ENCODE peak calls at places on chromosomes 1 and 21, in seven cellular contexts. B, G, O, K, J, L and Q are unnamed samples.

GRCh38 chr1:223811634-223812101 is 34.1 kb downstream of the TP53BP2 start:
- DNase-seq in B (peak; percentile 16), L (peak; percentile 59), J (no peak), G (no peak), O (no peak), K (no peak), Q (no peak)

GRCh38 chr1:4309676-4310320 is 344.6 kb upstream of the AJAP1 start:
- DNase-seq in L (no peak), J (no peak), B (no peak), G (no peak), O (no peak), K (no peak), Q (peak; percentile 38)

GRCh38 chr1:116318897-116319296 is 54.1 kb upstream of the ATP1A1 start:
- DNase-seq in J (no peak), K (no peak), B (peak; percentile 50), G (no peak), O (no peak), L (no peak), Q (no peak)

GRCh38 chr1:157542676-157543075 is 9.6 kb downstream of the FCRL5 start:
- DNase-seq in O (no peak), J (no peak), B (no peak), L (no peak), G (no peak), K (no peak), Q (no peak)

GRCh38 chr1:154430903-154431302 is 25.8 kb downstream of the IL6R start:
- DNase-seq in L (no peak), O (no peak), G (no peak), B (no peak), J (no peak), K (no peak), Q (no peak)

GRCh38 chr1:51247022-51247421 is 10.9 kb downstream of the RNF11 start:
- DNase-seq in K (no peak), L (no peak), G (no peak), J (no peak), B (no peak), O (no peak), Q (no peak)

GRCh38 chr1:46673749-46674182 is 2.1 kb downstream of the TEX38 start:
- DNase-seq in L (no peak), J (no peak), B (no peak), O (no peak), G (no peak), K (no peak), Q (no peak)

GRCh38 chr1:202656951-202657646 is 53.2 kb downstream of the SYT2 start:
- DNase-seq in O (no peak), L (no peak), J (no peak), G (no peak), K (no peak), B (peak; percentile 19), Q (no peak)

GRCh38 chr1:162283657-162284056 is 93.0 kb downstream of the SPATA46 start:
- DNase-seq in B (no peak), K (no peak), G (no peak), O (peak; percentile 67), L (no peak), J (no peak), Q (no peak)

GRCh38 chr1:116377564-116378529 is 4.8 kb downstream of the ATP1A1 start:
- DNase-seq in L (peak; percentile 50), J (peak; percentile 39), G (no peak), B (peak; percentile 79), O (no peak), K (peak; percentile 19), Q (no peak)

GRCh38 chr21:34808569-34809204 is 139.9 kb downstream of the CLIC6 start:
- DNase-seq in G (no peak), L (no peak), K (no peak), J (no peak), O (no peak), B (no peak), Q (no peak)

GRCh38 chr1:1550591-1551432 is 10.4 kb upstream of the TMEM240 start:
- DNase-seq in B (peak; percentile 32), G (no peak), J (no peak), O (no peak), K (no peak), L (no peak), Q (no peak)

GRCh38 chr21:37452222-37452621 is 85.6 kb downstream of the DYRK1A start:
- DNase-seq in J (no peak), B (no peak), L (no peak), G (no peak), K (no peak), O (no peak), Q (no peak)

GRCh38 chr1:58572691-58573090 is 4.4 kb downstream of the TACSTD2 start:
- DNase-seq in O (peak; percentile 55), L (no peak), J (no peak), G (no peak), B (no peak), K (no peak), Q (no peak)

GRCh38 chr21:43893536-43894205 is 28.6 kb downstream of the AGPAT3 start:
- DNase-seq in K (no peak), L (no peak), G (no peak), O (peak; percentile 49), B (no peak), J (no peak), Q (no peak)

GRCh38 chr1:161399257-161399998 is 31.8 kb upstream of the CFAP126 start:
- DNase-seq in G (peak; percentile 72), L (peak; percentile 91), B (peak; percentile 91), O (peak; percentile 90), K (peak; percentile 70), J (peak; percentile 91), Q (peak; percentile 95)

GRCh38 chr21:25370311-25370744 is 237.0 kb downstream of the MRPL39 start:
- DNase-seq in B (no peak), G (no peak), K (no peak), O (no peak), L (peak; percentile 57), J (no peak), Q (no peak)

GRCh38 chr1:84365225-84366221 is 32.8 kb upstream of the DNASE2B start:
- DNase-seq in K (no peak), G (no peak), J (peak; percentile 28), O (no peak), L (peak; percentile 95), B (peak; percentile 44), Q (no peak)

GRCh38 chr21:43959231-43960041 is 52.7 kb upstream of the TRAPPC10 start:
- DNase-seq in G (no peak), K (no peak), B (no peak), J (no peak), O (no peak), L (no peak), Q (no peak)

GRCh38 chr1:147388969-147389368 is 146.5 kb downstream of the CHD1L start:
- DNase-seq in G (no peak), L (no peak), K (no peak), J (no peak), O (no peak), B (no peak), Q (no peak)

GRCh38 chr1:246595146-246595545 is 28.9 kb downstream of the CNST start:
- DNase-seq in O (no peak), G (no peak), K (no peak), L (no peak), B (no peak), J (no peak), Q (no peak)

DNA sequence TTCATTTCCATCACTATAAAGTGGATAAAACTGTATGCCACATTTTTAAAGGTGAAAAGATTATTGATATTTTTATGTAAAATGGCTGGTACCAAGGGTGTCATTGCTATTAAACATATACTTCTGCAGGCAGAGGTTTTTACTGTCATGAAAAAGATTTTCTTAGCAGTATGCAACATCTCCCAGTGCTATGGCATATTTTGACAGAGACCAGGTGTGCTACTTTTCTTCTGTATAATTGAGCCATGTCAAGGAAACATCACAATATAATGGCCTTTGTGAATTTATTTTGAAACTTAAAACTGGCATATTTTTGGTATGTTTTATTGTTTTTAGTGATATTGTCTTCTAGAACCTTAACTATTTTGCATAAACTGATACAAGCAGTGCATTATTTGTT is 216.6 kb upstream of the C1orf105 start:
- DNase-seq in G (no peak), O (no peak), B (no peak), L (no peak), J (no peak), K (no peak), Q (no peak)
- TF ChIP-seq POLR2AphosphoS5 in G (no peak), O (no peak), B (no peak), L (no peak), J (no peak), K (no peak), Q (no peak)

GRCh38 chr1:229118662-229119061 is 152.2 kb upstream of the RAB4A start:
- DNase-seq in O (no peak), G (no peak), L (no peak), K (no peak), J (no peak), B (no peak), Q (no peak)
- TF ChIP-seq POLR2AphosphoS5 in O (no peak), G (no peak), L (no peak), K (no peak), J (no peak), B (no peak), Q (no peak)

DNA sequence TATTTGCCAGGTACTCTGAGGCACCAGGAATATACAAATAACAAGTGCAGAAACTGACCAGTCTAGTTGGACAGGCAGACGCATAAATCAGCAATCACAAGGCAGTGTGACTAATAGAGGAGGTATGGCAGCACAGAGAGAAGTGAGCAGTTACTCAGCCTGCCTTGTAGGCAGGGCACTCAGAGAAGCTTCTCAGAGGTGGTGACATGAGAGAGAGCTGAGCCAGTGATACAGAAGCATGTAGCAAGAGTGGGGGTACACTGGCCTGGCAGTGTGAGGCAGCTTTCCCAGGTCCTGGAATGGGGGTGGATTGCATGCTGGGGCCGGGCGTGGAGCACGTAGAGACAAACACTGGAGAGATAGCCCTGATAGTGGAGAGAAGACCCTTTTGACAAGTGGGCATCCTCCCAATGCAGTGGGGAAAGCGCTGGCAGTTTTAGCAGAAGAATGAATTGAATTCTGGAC is 7.8 kb downstream of the PHLDA3 start:
- DNase-seq in B (peak; percentile 73), O (peak; percentile 61), G (no peak), L (peak; percentile 92), J (peak; percentile 47), K (no peak), Q (no peak)
- TF ChIP-seq POLR2AphosphoS5 in B (no peak), O (peak; percentile 87), G (no peak), L (no peak), J (peak; percentile 84), K (no peak), Q (no peak)

DNA sequence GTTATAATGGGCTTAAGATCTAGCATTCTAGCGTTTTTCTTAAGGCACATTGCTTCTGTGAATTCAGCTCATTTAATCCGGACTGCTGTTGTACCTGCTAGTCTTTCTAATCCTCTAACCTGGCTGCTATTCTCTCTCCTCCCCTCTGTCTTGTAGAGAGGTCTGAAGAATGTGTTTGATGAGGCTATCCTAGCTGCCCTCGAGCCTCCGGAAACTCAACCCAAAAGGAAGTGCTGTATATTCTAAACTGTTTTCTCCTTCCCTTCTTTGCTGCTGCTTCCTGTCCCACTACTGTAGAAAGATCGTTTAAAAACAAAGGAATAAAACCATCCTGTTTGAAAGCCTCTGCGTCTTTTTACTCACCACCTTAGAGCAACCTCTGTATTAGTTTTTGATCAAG is 37.3 kb downstream of the CDC42 start:
- DNase-seq in O (no peak), K (no peak), B (no peak), L (no peak), G (no peak), J (no peak), Q (no peak)
- TF ChIP-seq POLR2AphosphoS5 in O (no peak), K (no peak), B (no peak), L (no peak), G (no peak), J (no peak), Q (no peak)